ENCODE peak calls at places on chromosomes 11 and 22, in four cellular contexts. Y is tibial nerve, X is HCT116, W is AG09309. T is an unnamed sample.

GRCh38 chr22:32920032-32920628 is 118.6 kb downstream of the TIMP3 start:
- DNase-seq in Y (peak), X (no peak), W (peak), T (no peak)

GRCh38 chr11:63985812-63986155 is 454 bp upstream of the OTUB1 start:
- DNase-seq in Y (no peak), X (no peak), W (no peak), T (no peak)

GRCh38 chr22:27627444-27627833 is 174.1 kb downstream of the MN1 start:
- DNase-seq in Y (no peak), X (peak), W (no peak), T (no peak)

GRCh38 chr11:14672635-14673034 is 29.0 kb downstream of the PDE3B start:
- DNase-seq in Y (no peak), X (no peak), W (no peak), T (no peak)

GRCh38 chr11:64132388-64132771 is 33.5 kb downstream of the MACROD1 start:
- DNase-seq in Y (no peak), X (no peak), W (no peak), T (no peak)

GRCh38 chr22:48782326-48782725 is 1045.3 kb downstream of the BRD1 start:
- DNase-seq in Y (no peak), X (no peak), W (no peak), T (no peak)

GRCh38 chr11:65709661-65710060 is 2.4 kb upstream of the KAT5 start:
- DNase-seq in Y (no peak), X (no peak), W (no peak), T (no peak)

GRCh38 chr11:133809525-133810178 is 35.7 kb downstream of the SPATA19 start:
- DNase-seq in Y (peak), X (no peak), W (no peak), T (no peak)

GRCh38 chr11:66547662-66548009 is 933 bp downstream of the ACTN3 start:
- DNase-seq in Y (no peak), X (no peak), W (no peak), T (no peak)

GRCh38 chr11:47433991-47434786 is 8.0 kb upstream of the PSMC3 start:
- DNase-seq in Y (peak), X (no peak), W (peak), T (no peak)

GRCh38 chr11:74330065-74330858 is 18.8 kb upstream of the P4HA3 start:
- DNase-seq in Y (no peak), X (no peak), W (no peak), T (no peak)

GRCh38 chr11:66343176-66343575 is 1.7 kb downstream of the BRMS1 start:
- DNase-seq in Y (no peak), X (no peak), W (no peak), T (no peak)

GRCh38 chr22:23207786-23208325 is 27.5 kb downstream of the BCR start:
- DNase-seq in Y (no peak), X (no peak), W (no peak), T (no peak)

GRCh38 chr11:126083829-126084607 is 21.4 kb upstream of the CDON start:
- DNase-seq in Y (no peak), X (no peak), W (no peak), T (peak)

GRCh38 chr11:35270342-35270741 is 131.4 kb downstream of the CD44 start:
- DNase-seq in Y (no peak), X (no peak), W (no peak), T (no peak)

GRCh38 chr11:102234779-102235439 is 82.4 kb upstream of the BIRC3 start:
- DNase-seq in Y (no peak), X (no peak), W (no peak), T (no peak)

GRCh38 chr11:130160460-130161090 is 993 bp downstream of the ST14 start:
- DNase-seq in Y (no peak), X (no peak), W (no peak), T (no peak)
- H3K4me3 ChIP-seq in Y (no peak), X (peak), W (no peak), T (no peak)

DNA sequence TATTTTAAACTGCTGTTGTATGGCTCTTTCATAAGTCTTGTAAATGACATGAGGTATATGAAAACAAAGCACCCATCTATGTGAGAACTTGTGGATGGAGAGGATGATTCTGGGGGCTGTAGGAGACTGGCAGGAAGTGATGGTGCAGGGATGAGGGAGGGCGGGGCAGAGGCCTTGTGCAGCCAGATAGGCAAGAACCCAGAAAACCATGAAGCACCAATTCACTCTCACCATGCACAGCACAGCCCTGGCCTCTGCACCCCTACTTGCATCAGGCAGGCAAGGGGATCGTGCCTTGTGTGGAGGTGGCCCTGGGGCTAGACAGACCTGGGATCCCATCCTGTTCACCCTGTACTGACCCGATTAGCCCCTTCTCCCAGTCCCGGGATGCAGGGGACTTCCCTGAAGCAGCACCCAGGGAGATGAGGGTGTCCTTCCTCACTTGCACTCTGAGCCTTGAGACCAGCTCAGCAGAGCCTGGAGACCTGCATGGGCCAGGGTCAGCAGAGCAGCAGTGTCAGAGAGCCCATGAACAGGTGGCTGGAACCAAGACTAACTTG is 85.5 kb downstream of the MORC2 start:
- DNase-seq in Y (no peak), X (no peak), W (no peak), T (no peak)
- H3K4me3 ChIP-seq in Y (no peak), X (no peak), W (no peak), T (no peak)

DNA sequence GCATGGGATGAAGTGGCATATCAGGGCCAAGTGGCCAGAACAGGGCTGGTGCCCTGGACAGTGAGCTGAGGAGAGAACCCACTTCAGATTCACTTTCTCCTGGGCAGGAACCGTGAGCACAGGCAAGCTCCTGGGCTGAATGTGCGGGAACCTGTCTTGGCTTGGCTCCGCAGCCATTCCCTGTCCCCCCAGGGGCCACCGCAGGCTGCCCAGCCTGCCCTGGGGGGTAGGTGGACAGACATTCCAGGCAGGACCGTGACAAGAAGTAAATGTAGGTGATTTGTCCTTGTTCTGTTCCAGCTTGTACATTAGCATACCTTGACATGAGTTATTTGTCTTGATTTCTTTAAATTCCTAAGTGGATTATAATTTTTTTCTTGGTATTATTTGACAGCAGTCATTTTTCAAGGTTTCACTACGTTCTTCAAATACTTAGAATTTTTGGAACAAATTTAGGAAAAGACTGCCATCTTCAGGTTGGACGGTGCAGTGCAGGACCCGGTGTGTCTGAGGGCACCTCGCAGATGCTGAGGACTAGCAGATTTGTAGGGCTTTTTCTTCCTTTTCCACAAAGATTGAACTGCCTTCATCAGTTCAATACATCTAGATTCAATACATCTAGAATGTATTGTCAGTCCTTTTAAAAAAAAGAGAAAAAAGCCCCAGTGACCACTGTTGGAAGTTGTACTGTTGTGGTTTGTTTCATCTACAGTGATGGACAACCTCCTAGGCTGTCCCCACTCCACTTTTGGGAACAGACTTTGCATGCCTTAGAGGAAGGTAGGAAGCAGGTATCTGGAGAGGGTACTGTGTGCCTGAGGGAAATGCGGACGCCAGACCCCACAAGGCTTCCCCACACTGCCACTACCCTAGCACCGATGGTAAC is 115.1 kb upstream of the RASSF10 start:
- DNase-seq in Y (peak), X (peak), W (no peak), T (peak)
- H3K4me3 ChIP-seq in Y (no peak), X (no peak), W (no peak), T (no peak)

GRCh38 chr22:35205956-35206355 is 51.3 kb upstream of the HMGXB4 start:
- DNase-seq in Y (no peak), X (no peak), W (no peak), T (no peak)
- H3K4me3 ChIP-seq in Y (no peak), X (no peak), W (no peak), T (no peak)

GRCh38 chr11:117877120-117877784 is 794 bp upstream of the FXYD6 start:
- DNase-seq in Y (no peak), X (no peak), W (no peak), T (peak)
- H3K4me3 ChIP-seq in Y (peak), X (peak), W (no peak), T (peak)

GRCh38 chr11:79165908-79166307 is 274.9 kb downstream of the TENM4 start:
- DNase-seq in Y (no peak), X (no peak), W (no peak), T (no peak)
- H3K4me3 ChIP-seq in Y (no peak), X (no peak), W (no peak), T (no peak)

T was measured in WERI-Rb-1.